ENCODE peak calls at places on chromosome 9, in nine cellular contexts. F is right cardiac atrium; O is Calu3; L is stimulated activated naive B cell treated with anti-CD40 and anti-IgM and Interleukin-4, amounts not matched to agents 10 μg/mL and 1 μg/mL and 100 μg/mL, for 72 hours; G is activated CD8-positive, alpha-beta memory T cell treated with anti-CD3 and anti-CD28 coated beads for 1 hour; I is CD8-positive, alpha-beta memory T cell; E is mucosa of gallbladder; X is iris pigment epithelial cell; Q is activated CD4-positive, alpha-beta T cell treated with anti-CD3 and anti-CD28 coated beads, Interleukin-2, amount 50 U/mL, for 1 hour. Y is an unnamed sample.

GRCh38 chr9:109906766-109907382 is 126.9 kb downstream of the PALM2AKAP2 start:
- DNase-seq in F (no peak), O (no peak), L (no peak), G (no peak), I (no peak), E (no peak), X (peak), Q (no peak), Y (no peak)

GRCh38 chr9:134294228-134295071 is 31.8 kb upstream of the RXRA start:
- DNase-seq in F (peak), O (no peak), L (no peak), G (no peak), I (no peak), E (no peak), X (peak), Q (no peak), Y (no peak)

GRCh38 chr9:77909306-77909705 is 122.3 kb downstream of the GNAQ start:
- DNase-seq in F (no peak), O (no peak), L (no peak), G (no peak), I (no peak), E (no peak), X (no peak), Q (no peak), Y (no peak)

GRCh38 chr9:42852133-42852532 is 668.7 kb downstream of the SPATA31A6 start:
- DNase-seq in F (peak), O (peak), L (no peak), G (no peak), I (no peak), E (peak), X (peak), Q (no peak), Y (no peak)

GRCh38 chr9:2241461-2241874 is 226.3 kb downstream of the SMARCA2 start:
- DNase-seq in F (peak), O (no peak), L (no peak), G (no peak), I (no peak), E (no peak), X (peak), Q (no peak), Y (no peak)

GRCh38 chr9:112852741-112853505 is 37.8 kb downstream of the SLC46A2 start:
- DNase-seq in F (no peak), O (no peak), L (no peak), G (no peak), I (no peak), E (no peak), X (no peak), Q (no peak), Y (no peak)

GRCh38 chr9:133493845-133494540 is 15.1 kb upstream of the SLC2A6 start:
- DNase-seq in F (peak), O (no peak), L (no peak), G (no peak), I (no peak), E (no peak), X (no peak), Q (no peak), Y (no peak)

GRCh38 chr9:130328349-130328801 is 62.8 kb downstream of the HMCN2 start:
- DNase-seq in F (peak), O (no peak), L (no peak), G (no peak), I (no peak), E (peak), X (peak), Q (no peak), Y (no peak)

GRCh38 chr9:112487799-112488345 is 1.2 kb downstream of the KIAA1958 start:
- DNase-seq in F (no peak), O (no peak), L (no peak), G (no peak), I (no peak), E (no peak), X (peak), Q (no peak), Y (no peak)

GRCh38 chr9:88182501-88182900 is 44.2 kb upstream of the SPATA31C2 start:
- DNase-seq in F (no peak), O (no peak), L (no peak), G (no peak), I (no peak), E (no peak), X (no peak), Q (no peak), Y (no peak)

GRCh38 chr9:124351672-124352468 is 63.4 kb downstream of the PSMB7 start:
- DNase-seq in F (no peak), O (no peak), L (no peak), G (no peak), I (no peak), E (no peak), X (no peak), Q (no peak), Y (no peak)

GRCh38 chr9:137303031-137303892 is 1.2 kb upstream of the NRARP start:
- DNase-seq in F (peak), O (no peak), L (no peak), G (no peak), I (no peak), E (no peak), X (no peak), Q (no peak), Y (no peak)

GRCh38 chr9:113652355-113653152 is 189.0 kb downstream of the RGS3 start:
- DNase-seq in F (no peak), O (no peak), L (no peak), G (no peak), I (no peak), E (no peak), X (no peak), Q (no peak), Y (no peak)

GRCh38 chr9:18473551-18474279 is at the start of gene ADAMTSL1:
- DNase-seq in F (peak), O (no peak), L (no peak), G (no peak), I (no peak), E (peak), X (peak), Q (no peak), Y (peak)

GRCh38 chr9:84394036-84394435 is 53.5 kb upstream of the SLC28A3 start:
- DNase-seq in F (no peak), O (no peak), L (no peak), G (no peak), I (no peak), E (no peak), X (no peak), Q (no peak), Y (no peak)

GRCh38 chr9:68711281-68711680 is 6.2 kb downstream of the PIP5K1B start:
- DNase-seq in F (no peak), O (no peak), L (no peak), G (no peak), I (no peak), E (no peak), X (no peak), Q (no peak), Y (no peak)

GRCh38 chr9:99377790-99378775 is 156.0 kb downstream of the SEC61B start:
- DNase-seq in F (no peak), O (no peak), L (no peak), G (no peak), I (no peak), E (no peak), X (peak), Q (no peak), Y (no peak)

GRCh38 chr9:129624168-129624759 is 1.7 kb upstream of the NTMT1 start:
- DNase-seq in F (no peak), O (peak), L (no peak), G (peak), I (peak), E (no peak), X (no peak), Q (peak), Y (no peak)

GRCh38 chr9:76525196-76525595 is 66.2 kb downstream of the GCNT1 start:
- DNase-seq in F (no peak), O (no peak), L (no peak), G (no peak), I (no peak), E (no peak), X (no peak), Q (no peak), Y (no peak)

GRCh38 chr9:133604214-133604613 is 5.0 kb downstream of the FAM163B start:
- DNase-seq in F (no peak), O (no peak), L (no peak), G (peak), I (no peak), E (no peak), X (no peak), Q (peak), Y (no peak)

GRCh38 chr9:91852801-91853347 is 97.2 kb downstream of the ROR2 start:
- DNase-seq in F (peak), O (no peak), L (no peak), G (no peak), I (no peak), E (no peak), X (no peak), Q (no peak), Y (no peak)

GRCh38 chr9:130731355-130731754 is 37.8 kb downstream of the EXOSC2 start:
- DNase-seq in F (no peak), O (no peak), L (no peak), G (no peak), I (no peak), E (no peak), X (no peak), Q (no peak), Y (no peak)

GRCh38 chr9:92961627-92962302 is 14.4 kb downstream of the FGD3 start:
- DNase-seq in F (no peak), O (no peak), L (peak), G (no peak), I (no peak), E (no peak), X (no peak), Q (no peak), Y (no peak)

GRCh38 chr9:137114613-137115393 is at the start of gene DPP7:
- DNase-seq in F (peak), O (peak), L (peak), G (peak), I (peak), E (peak), X (peak), Q (peak), Y (peak)

GRCh38 chr9:10612649-10613398 is at the start of gene PTPRD:
- DNase-seq in F (peak), O (peak), L (peak), G (no peak), I (no peak), E (peak), X (peak), Q (no peak), Y (peak)

GRCh38 chr9:38003230-38003629 is 65.8 kb downstream of the SHB start:
- DNase-seq in F (no peak), O (no peak), L (no peak), G (no peak), I (no peak), E (no peak), X (no peak), Q (no peak), Y (no peak)

GRCh38 chr9:1303911-1304310 is 253.8 kb downstream of the DMRT2 start:
- DNase-seq in F (no peak), O (no peak), L (no peak), G (no peak), I (no peak), E (no peak), X (no peak), Q (no peak), Y (no peak)

GRCh38 chr9:95073918-95074317 is 243.6 kb downstream of the FANCC start:
- DNase-seq in F (no peak), O (no peak), L (no peak), G (no peak), I (no peak), E (no peak), X (no peak), Q (no peak), Y (no peak)

GRCh38 chr9:35774907-35775635 is 16.3 kb upstream of the NPR2 start:
- DNase-seq in F (peak), O (no peak), L (no peak), G (no peak), I (no peak), E (no peak), X (no peak), Q (no peak), Y (no peak)

GRCh38 chr9:125103021-125103420 is 40.3 kb downstream of the SCAI start:
- DNase-seq in F (no peak), O (no peak), L (no peak), G (no peak), I (no peak), E (no peak), X (no peak), Q (no peak), Y (no peak)

GRCh38 chr9:134571946-134572914 is 69.4 kb upstream of the COL5A1 start:
- DNase-seq in F (no peak), O (no peak), L (no peak), G (no peak), I (no peak), E (no peak), X (no peak), Q (no peak), Y (no peak)

Y was measured in NCI-H2107.